ENCODE peak calls at places on chromosomes 16 and 17, in five cellular contexts. H is IMR-90, B is stomach, L is uterus, T is ovary. E is an unnamed sample.

GRCh38 chr17:38587956-38588771 is 17.6 kb downstream of the SRCIN1 start:
- DNase-seq in B (no peak), H (no peak), T (no peak), L (no peak), E (no peak)

GRCh38 chr17:46770818-46771600 is 47.5 kb downstream of the WNT3 start:
- DNase-seq in B (peak), H (peak), T (peak), L (no peak), E (no peak)

GRCh38 chr16:54648575-54648974 is 282.1 kb upstream of the IRX5 start:
- DNase-seq in B (no peak), L (no peak), H (no peak), T (no peak), E (no peak)

GRCh38 chr17:48246623-48247022 is 139.1 kb downstream of the SNX11 start:
- DNase-seq in B (no peak), L (no peak), T (no peak), H (peak), E (no peak)

GRCh38 chr16:68368602-68368944 is 57.8 kb downstream of the PRMT7 start:
- DNase-seq in H (no peak), L (no peak), T (no peak), B (no peak), E (no peak)

GRCh38 chr17:52032454-52032853 is 126.1 kb downstream of the CA10 start:
- DNase-seq in T (no peak), L (no peak), H (no peak), B (no peak), E (no peak)

GRCh38 chr16:66175580-66175979 is 190.9 kb upstream of the CDH5 start:
- DNase-seq in H (no peak), T (no peak), B (no peak), L (no peak), E (no peak)

GRCh38 chr17:64155751-64156544 is 26.0 kb upstream of the ERN1 start:
- DNase-seq in L (peak), B (peak), H (peak), T (no peak), E (peak)

GRCh38 chr17:8160224-8160577 is 2.5 kb downstream of the VAMP2 start:
- DNase-seq in H (no peak), T (no peak), L (no peak), B (no peak), E (no peak)
- H3K27ac ChIP-seq in H (no peak), T (no peak), L (peak), B (peak), E (peak)

GRCh38 chr17:74396567-74396966 is 29.3 kb downstream of the GPR142 start:
- DNase-seq in T (no peak), B (no peak), H (no peak), L (no peak), E (no peak)

GRCh38 chr17:74394275-74394950 is 27.1 kb downstream of the GPR142 start:
- DNase-seq in T (no peak), H (no peak), B (no peak), L (no peak), E (no peak)

GRCh38 chr17:74393323-74393942 is 26.1 kb downstream of the GPR142 start:
- DNase-seq in H (no peak), T (no peak), B (no peak), L (no peak), E (peak)

GRCh38 chr17:74392848-74393247 is 25.5 kb downstream of the GPR142 start:
- DNase-seq in H (no peak), T (no peak), B (no peak), L (no peak), E (no peak)

GRCh38 chr17:74394977-74395376 is 27.7 kb downstream of the GPR142 start:
- DNase-seq in T (no peak), H (no peak), B (peak), L (no peak), E (no peak)
- TF ChIP-seq POLR2A in T (no peak), H (no peak), B (no peak), L (no peak), E (no peak)

GRCh38 chr17:77254961-77255741 is 114.4 kb downstream of the SEC14L1 start:
- DNase-seq in T (no peak), H (peak), L (no peak), B (peak), E (peak)
- TF ChIP-seq CTCF in T (no peak), H (no peak), L (no peak), B (no peak), E (no peak)

GRCh38 chr17:37135581-37135980 is 186.8 kb downstream of the AATF start:
- DNase-seq in H (no peak), B (no peak), T (no peak), L (no peak), E (no peak)

GRCh38 chr17:37131670-37132620 is 183.2 kb downstream of the AATF start:
- DNase-seq in H (no peak), T (no peak), L (no peak), B (no peak), E (no peak)

GRCh38 chr17:37133131-37133530 is 184.4 kb downstream of the AATF start:
- DNase-seq in B (no peak), H (no peak), T (no peak), L (no peak), E (no peak)

GRCh38 chr17:37134050-37134449 is 185.3 kb downstream of the AATF start:
- DNase-seq in B (no peak), T (no peak), H (peak), L (no peak), E (no peak)

GRCh38 chr17:37131064-37131463 is 182.3 kb downstream of the AATF start:
- DNase-seq in B (no peak), T (no peak), H (peak), L (no peak), E (no peak)
- H3K27ac ChIP-seq in B (no peak), T (no peak), H (no peak), L (no peak), E (no peak)

DNA sequence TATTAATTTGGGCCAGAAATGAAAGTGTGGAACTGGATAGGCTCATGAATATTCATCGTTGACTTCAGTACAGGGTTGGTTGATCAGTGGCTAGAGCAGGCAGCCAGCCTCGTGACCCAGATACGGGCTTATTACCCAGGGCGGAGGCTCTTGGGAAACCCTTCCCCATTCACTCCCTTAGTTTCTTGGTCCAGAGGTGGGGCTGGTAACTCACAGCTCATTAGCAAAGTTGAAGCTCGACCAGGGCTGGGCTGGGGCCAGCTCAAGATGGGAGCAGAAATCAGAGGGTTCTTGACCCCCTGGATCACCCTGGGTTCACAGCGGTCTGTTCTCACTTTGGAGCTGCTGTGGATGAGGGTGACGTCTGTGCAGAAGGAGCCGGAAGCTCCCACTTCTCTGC is 44.6 kb upstream of the GSE1 start:
- DNase-seq in L (no peak), T (no peak), B (peak), H (no peak), E (peak)
- TF ChIP-seq POLR2A in L (no peak), T (no peak), B (no peak), H (no peak), E (no peak)

GRCh38 chr17:35766903-35767510 is 6.3 kb downstream of the C17orf50 start:
- DNase-seq in L (no peak), B (peak), T (no peak), H (peak), E (no peak)
- TF ChIP-seq CTCF in L (peak), B (no peak), T (no peak), H (peak), E (peak)